ENCODE peak calls at places on chromosomes 16 and 17, in ten cellular contexts. Q is CD4-positive, CD25-positive, alpha-beta regulatory T cell; M is RWPE2; F is CD8-positive, alpha-beta memory T cell; P is left ventricle myocardium inferior; S is CD8-positive, alpha-beta T cell; U is transverse colon; Y is HCT116; B is right cardiac atrium; K is cardiac muscle cell. T is an unnamed sample.

GRCh38 chr16:86372193-86372592 is 138.1 kb upstream of the FOXF1 start:
- DNase-seq in B (no peak), U (no peak), M (no peak), Q (no peak), S (no peak), K (no peak), Y (no peak), F (no peak), P (no peak), T (no peak)

GRCh38 chr16:11655655-11656054 is 12.6 kb upstream of the SNN start:
- DNase-seq in Q (no peak), U (no peak), K (no peak), M (no peak), F (no peak), P (no peak), S (no peak), Y (no peak), B (no peak), T (no peak)

GRCh38 chr17:65228287-65228686 is 91.1 kb downstream of the RGS9 start:
- DNase-seq in Q (no peak), M (no peak), S (no peak), Y (no peak), K (no peak), F (no peak), P (no peak), U (no peak), B (peak; percentile 55), T (no peak)

GRCh38 chr16:50884066-50884860 is 142.4 kb downstream of the CYLD start:
- DNase-seq in S (peak; percentile 28), Q (peak; percentile 2), B (no peak), U (no peak), M (no peak), Y (no peak), K (no peak), P (no peak), F (no peak), T (no peak)

GRCh38 chr17:35540589-35541404 is 3.3 kb upstream of the SLFN12L start:
- DNase-seq in F (peak; percentile 23), S (peak; percentile 47), P (peak; percentile 31), K (no peak), U (peak; percentile 49), Q (peak; percentile 81), M (no peak), Y (no peak), B (peak; percentile 65), T (no peak)

GRCh38 chr16:29974291-29975133 is 844 bp downstream of the TAOK2 start:
- DNase-seq in Y (no peak), Q (peak; percentile 46), F (peak; percentile 18), S (peak; percentile 18), U (peak; percentile 35), M (no peak), P (no peak), B (peak; percentile 72), K (peak; percentile 30), T (peak; percentile 16)

GRCh38 chr16:89120921-89121351 is 27.3 kb downstream of the ACSF3 start:
- DNase-seq in B (peak; percentile 55), Q (no peak), Y (no peak), U (no peak), M (no peak), S (no peak), F (no peak), K (no peak), P (no peak), T (no peak)

GRCh38 chr17:1947229-1947742 is 77.8 kb downstream of the RTN4RL1 start:
- DNase-seq in P (peak; percentile 73), B (peak; percentile 83), S (no peak), M (no peak), K (peak; percentile 89), Q (no peak), Y (no peak), U (no peak), F (no peak), T (no peak)

GRCh38 chr16:24879684-24880083 is 33.9 kb downstream of the SLC5A11 start:
- DNase-seq in U (no peak), S (no peak), Y (no peak), B (no peak), F (no peak), M (no peak), Q (no peak), P (no peak), K (no peak), T (no peak)

GRCh38 chr17:28071891-28072606 is 29.6 kb downstream of the NLK start:
- DNase-seq in P (no peak), Y (no peak), B (no peak), M (no peak), K (no peak), Q (peak; percentile 27), F (no peak), S (no peak), U (no peak), T (no peak)

GRCh38 chr16:8788578-8789172 is 8.8 kb downstream of the TMEM186 start:
- DNase-seq in K (no peak), P (no peak), F (no peak), B (no peak), U (peak; percentile 74), Y (no peak), S (no peak), M (no peak), Q (no peak), T (no peak)

GRCh38 chr17:15918661-15919259 is 26.2 kb upstream of the ADORA2B start:
- DNase-seq in K (no peak), Y (no peak), F (no peak), Q (no peak), P (peak; percentile 37), M (no peak), S (no peak), B (peak; percentile 70), U (peak; percentile 48), T (no peak)

GRCh38 chr17:45234641-45235040 is 13.0 kb downstream of the FMNL1 start:
- DNase-seq in K (peak; percentile 55), U (no peak), M (peak; percentile 52), F (no peak), Q (peak; percentile 63), B (peak; percentile 42), P (no peak), Y (no peak), S (peak; percentile 62), T (no peak)

DNA sequence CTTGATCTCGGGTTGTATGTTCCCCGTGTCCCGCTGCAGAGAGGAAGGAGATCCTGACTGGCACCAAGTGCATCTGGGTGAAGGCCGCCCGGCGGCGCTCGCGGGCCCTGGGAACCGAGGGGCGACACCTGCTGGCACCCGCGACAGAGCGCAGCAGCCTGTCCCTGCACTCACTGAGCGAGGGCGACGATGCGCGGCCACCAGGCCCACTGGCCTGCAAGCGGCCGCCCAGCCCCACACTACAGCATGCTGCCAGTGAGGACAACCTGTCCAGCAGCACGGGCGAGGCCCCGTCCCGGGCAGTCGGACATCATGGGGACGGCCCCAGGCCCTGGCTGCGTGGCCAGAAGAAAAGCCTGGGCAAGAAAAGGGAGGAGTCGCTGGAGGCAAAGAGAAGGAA is 7.5 kb downstream of the BTBD17 start:
- DNase-seq in M (no peak), P (peak; percentile 45), U (peak; percentile 55), S (peak; percentile 57), K (peak; percentile 83), F (peak; percentile 22), Y (peak; percentile 74), Q (peak; percentile 67), B (peak; percentile 78), T (no peak)
- H3K27me3 ChIP-seq in M (peaks cover 96% of the 10 kb centered on the region), P (peaks cover 95% of the 10 kb centered on the region), U (peaks cover 87% of the 10 kb centered on the region), S (peaks cover 13% of the 10 kb centered on the region), K (peaks cover 89% of the 10 kb centered on the region), F (peaks cover 43% of the 10 kb centered on the region), Y (no peaks in the 10 kb centered on the region), Q (peaks cover 17% of the 10 kb centered on the region), B (no peaks in the 10 kb centered on the region), T (peaks cover 55% of the 10 kb centered on the region)

GRCh38 chr17:71184716-71185115 is 936.1 kb upstream of the SOX9 start:
- DNase-seq in S (no peak), Q (no peak), P (no peak), B (no peak), U (no peak), Y (no peak), F (no peak), M (no peak), K (no peak), T (no peak)
- H3K27me3 ChIP-seq in S (no peaks in the 10 kb centered on the region), Q (no peaks in the 10 kb centered on the region), P (no peaks in the 10 kb centered on the region), B (no peaks in the 10 kb centered on the region), U (peaks cover 6% of the 10 kb centered on the region), Y (no peaks in the 10 kb centered on the region), F (no peaks in the 10 kb centered on the region), M (no peaks in the 10 kb centered on the region), K (no peaks in the 10 kb centered on the region), T (no peaks in the 10 kb centered on the region)

DNA sequence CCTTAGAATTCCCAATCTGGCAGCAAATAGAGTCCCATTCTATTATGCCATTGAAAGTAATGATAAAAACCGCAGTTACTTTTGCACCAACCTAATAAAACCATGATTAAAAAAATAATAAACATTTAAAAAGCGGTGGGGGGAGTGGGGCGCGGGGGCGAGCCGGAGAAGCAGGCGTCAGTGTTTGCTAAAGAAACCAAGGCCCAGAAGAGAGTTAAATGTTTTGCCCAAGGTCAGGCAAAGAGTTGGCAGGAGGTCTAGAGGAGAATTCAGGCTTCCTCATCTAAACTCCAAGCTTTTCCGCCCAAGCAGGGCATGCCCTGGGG is 9.7 kb upstream of the PRSS22 start:
- DNase-seq in M (no peak), S (no peak), U (no peak), Q (no peak), Y (no peak), K (no peak), B (no peak), P (no peak), F (no peak), T (no peak)
- H3K27me3 ChIP-seq in M (no peaks in the 10 kb centered on the region), S (no peaks in the 10 kb centered on the region), U (peaks cover 23% of the 10 kb centered on the region), Q (no peaks in the 10 kb centered on the region), Y (no peaks in the 10 kb centered on the region), K (peaks cover 58% of the 10 kb centered on the region), B (no peaks in the 10 kb centered on the region), P (peaks cover 6% of the 10 kb centered on the region), F (no peaks in the 10 kb centered on the region), T (no peaks in the 10 kb centered on the region)

GRCh38 chr17:80446645-80447405 is 29.6 kb downstream of the NPTX1 start:
- DNase-seq in M (no peak), P (no peak), U (no peak), S (no peak), K (no peak), Q (no peak), B (peak; percentile 43), Y (no peak), F (no peak), T (no peak)
- H3K27me3 ChIP-seq in M (no peaks in the 10 kb centered on the region), P (no peaks in the 10 kb centered on the region), U (no peaks in the 10 kb centered on the region), S (no peaks in the 10 kb centered on the region), K (peaks cover 26% of the 10 kb centered on the region), Q (no peaks in the 10 kb centered on the region), B (no peaks in the 10 kb centered on the region), Y (peaks cover 3% of the 10 kb centered on the region), F (no peaks in the 10 kb centered on the region), T (no peaks in the 10 kb centered on the region)

DNA sequence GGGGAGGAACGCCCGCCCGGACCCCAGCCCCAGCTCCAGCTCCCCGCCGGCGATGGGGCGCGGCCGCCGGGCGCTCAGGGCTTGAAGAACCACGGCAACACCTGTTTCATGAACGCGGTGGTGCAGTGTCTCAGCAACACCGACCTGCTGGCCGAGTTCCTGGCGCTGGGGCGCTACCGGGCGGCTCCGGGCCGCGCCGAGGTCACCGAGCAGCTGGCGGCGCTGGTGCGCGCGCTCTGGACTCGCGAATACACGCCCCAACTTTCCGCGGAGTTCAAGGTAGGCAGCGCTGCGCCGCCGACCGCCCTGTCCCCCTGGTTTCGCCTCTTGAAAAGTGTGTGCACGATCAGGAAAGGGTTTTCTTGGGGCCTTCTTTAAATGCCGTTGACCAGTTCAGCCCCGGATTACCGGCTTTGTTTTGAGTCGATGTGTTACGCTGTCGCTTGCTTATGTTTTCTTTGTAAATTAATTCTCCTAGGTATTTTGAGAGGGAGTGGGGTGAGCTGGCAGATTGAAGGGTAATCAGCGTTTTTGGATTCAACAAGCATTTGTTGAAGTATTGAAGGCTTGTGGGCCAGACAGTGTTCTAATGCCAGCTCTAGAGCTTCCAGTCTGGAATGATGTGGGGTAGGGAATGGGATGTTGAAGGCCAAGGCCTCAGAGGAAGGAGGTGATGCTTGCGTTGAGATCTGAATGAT is 690 bp downstream of the USP43 start:
- DNase-seq in S (peak; percentile 13), K (peak; percentile 71), Y (peak; percentile 12), P (peak; percentile 24), F (no peak), B (peak; percentile 56), U (peak; percentile 76), Q (peak; percentile 16), M (peak; percentile 71), T (peak; percentile 56)
- H3K27me3 ChIP-seq in S (peaks cover 11% of the 10 kb centered on the region), K (peaks cover 15% of the 10 kb centered on the region), Y (no peaks in the 10 kb centered on the region), P (peaks cover 88% of the 10 kb centered on the region), F (peaks cover 13% of the 10 kb centered on the region), B (no peaks in the 10 kb centered on the region), U (peaks cover 25% of the 10 kb centered on the region), Q (peaks cover 14% of the 10 kb centered on the region), M (no peaks in the 10 kb centered on the region), T (peaks cover 36% of the 10 kb centered on the region)

T was measured in dorsolateral prefrontal cortex.